ENCODE peak calls at places on chromosomes 13 and 19, in six cellular contexts. J is GM20000, Q is CD14-positive monocyte, W is astrocyte of the spinal cord, I is fibroblast of villous mesenchyme, S is kidney. E is an unnamed sample.

GRCh38 chr13:109707044-109707794 is 79.2 kb downstream of the IRS2 start:
- DNase-seq in J (no peak), Q (no peak), W (no peak), I (no peak), S (no peak), E (no peak)

GRCh38 chr13:49450105-49450819 is 6.2 kb downstream of the SETDB2 start:
- DNase-seq in J (no peak), Q (no peak), W (no peak), I (no peak), S (no peak), E (no peak)

GRCh38 chr13:75181906-75182305 is 300.1 kb downstream of the TBC1D4 start:
- DNase-seq in J (no peak), Q (no peak), W (peak), I (peak), S (no peak), E (no peak)

GRCh38 chr19:34179066-34179465 is 6.8 kb downstream of the LSM14A start:
- DNase-seq in J (no peak), Q (no peak), W (no peak), I (no peak), S (no peak), E (no peak)

GRCh38 chr13:80685942-80686341 is 345.0 kb upstream of the SPRY2 start:
- DNase-seq in J (no peak), Q (no peak), W (no peak), I (no peak), S (no peak), E (no peak)

GRCh38 chr13:66266761-66267160 is 963.4 kb downstream of the PCDH9 start:
- DNase-seq in J (no peak), Q (no peak), W (no peak), I (no peak), S (no peak), E (no peak)

GRCh38 chr13:99860736-99861135 is 110.8 kb downstream of the ZIC5 start:
- DNase-seq in J (no peak), Q (no peak), W (no peak), I (no peak), S (no peak), E (no peak)

GRCh38 chr19:33740811-33741396 is 55.8 kb upstream of the KCTD15 start:
- DNase-seq in J (peak), Q (no peak), W (peak), I (peak), S (no peak), E (no peak)

GRCh38 chr19:3968556-3969434 is 2.1 kb downstream of the DAPK3 start:
- DNase-seq in J (no peak), Q (no peak), W (peak), I (peak), S (peak), E (no peak)

GRCh38 chr13:39350461-39350881 is 252.5 kb downstream of the LHFPL6 start:
- DNase-seq in J (no peak), Q (no peak), W (no peak), I (no peak), S (no peak), E (no peak)

GRCh38 chr19:3801412-3802096 is 15.4 kb upstream of the MATK start:
- DNase-seq in J (no peak), Q (no peak), W (no peak), I (no peak), S (peak), E (peak)

GRCh38 chr19:29620931-29621351 is 14.9 kb downstream of the POP4 start:
- DNase-seq in J (no peak), Q (no peak), W (no peak), I (no peak), S (peak), E (no peak)

GRCh38 chr13:97058417-97058816 is 64.1 kb upstream of the OXGR1 start:
- DNase-seq in J (no peak), Q (no peak), W (peak), I (no peak), S (no peak), E (no peak)

GRCh38 chr13:28375250-28375930 is 119.5 kb downstream of the FLT1 start:
- DNase-seq in J (no peak), Q (no peak), W (no peak), I (no peak), S (no peak), E (no peak)

GRCh38 chr13:50527612-50528509 is 315.6 kb downstream of the DLEU7 start:
- DNase-seq in J (no peak), Q (no peak), W (no peak), I (no peak), S (no peak), E (no peak)

GRCh38 chr13:21657538-21657937 is 13.3 kb upstream of the FGF9 start:
- DNase-seq in J (no peak), Q (no peak), W (peak), I (peak), S (no peak), E (no peak)

GRCh38 chr19:48925240-48925843 is 8.2 kb upstream of the DHDH start:
- DNase-seq in J (no peak), Q (no peak), W (peak), I (peak), S (peak), E (no peak)

GRCh38 chr19:45076029-45076850 is at the start of gene ZNF296:
- DNase-seq in J (peak), Q (no peak), W (peak), I (peak), S (peak), E (peak)

GRCh38 chr19:57103573-57104277 is 16.1 kb upstream of the USP29 start:
- DNase-seq in J (peak), Q (no peak), W (peak), I (peak), S (no peak), E (peak)

GRCh38 chr13:42740753-42741152 is 40.6 kb upstream of the FAM216B start:
- DNase-seq in J (no peak), Q (peak), W (no peak), I (no peak), S (peak), E (no peak)

GRCh38 chr13:106088094-106088493 is 447.4 kb downstream of the EFNB2 start:
- DNase-seq in J (no peak), Q (no peak), W (peak), I (no peak), S (no peak), E (no peak)

GRCh38 chr19:50875795-50876422 is 2.7 kb downstream of the KLK2 start:
- DNase-seq in J (peak), Q (no peak), W (no peak), I (no peak), S (no peak), E (peak)

GRCh38 chr19:49802836-49803528 is 10.1 kb downstream of the FUZ start:
- DNase-seq in J (no peak), Q (no peak), W (no peak), I (no peak), S (peak), E (no peak)

GRCh38 chr13:84867246-84867645 is 932.0 kb downstream of the SLITRK6 start:
- DNase-seq in J (no peak), Q (no peak), W (no peak), I (no peak), S (no peak), E (no peak)

GRCh38 chr13:84870190-84870589 is 929.0 kb downstream of the SLITRK6 start:
- DNase-seq in J (no peak), Q (no peak), W (no peak), I (no peak), S (no peak), E (no peak)

DNA sequence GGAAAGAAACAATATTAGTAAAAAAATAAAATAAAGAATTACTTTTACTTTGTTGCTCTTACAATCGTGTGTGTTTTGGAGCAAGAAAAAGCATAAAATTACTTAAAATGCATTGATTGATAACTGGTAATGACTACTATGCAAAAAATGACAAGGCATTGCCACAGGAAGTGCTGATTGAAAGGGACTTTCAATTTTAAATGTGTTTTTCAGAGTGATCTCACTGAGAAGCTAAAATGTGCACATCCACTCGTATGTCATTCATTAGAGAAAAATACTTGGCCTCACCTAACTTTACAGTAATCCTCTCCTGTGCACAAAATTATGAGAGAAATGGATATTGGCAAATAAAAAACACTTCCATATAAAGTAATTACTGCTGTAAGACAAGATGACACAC is 934.9 kb downstream of the SLITRK6 start:
- DNase-seq in J (no peak), Q (no peak), W (no peak), I (no peak), S (no peak), E (no peak)
- TF ChIP-seq CTCF in J (no peak), Q (no peak), W (no peak), I (no peak), S (no peak), E (no peak)

GRCh38 chr19:18849838-18850400 is 18.2 kb downstream of the UPF1 start:
- DNase-seq in J (no peak), Q (no peak), W (no peak), I (peak), S (peak), E (no peak)

GRCh38 chr19:18848860-18849661 is 17.3 kb downstream of the UPF1 start:
- DNase-seq in J (no peak), Q (peak), W (no peak), I (peak), S (peak), E (peak)

GRCh38 chr19:18846862-18847515 is 15.2 kb downstream of the UPF1 start:
- DNase-seq in J (peak), Q (peak), W (peak), I (peak), S (peak), E (peak)

GRCh38 chr19:18845961-18846360 is 14.2 kb downstream of the UPF1 start:
- DNase-seq in J (no peak), Q (no peak), W (no peak), I (no peak), S (peak), E (no peak)

GRCh38 chr19:18847516-18848463 is 16.0 kb downstream of the UPF1 start:
- DNase-seq in J (no peak), Q (no peak), W (no peak), I (peak), S (peak), E (no peak)
- TF ChIP-seq CTCF in J (no peak), Q (peak), W (no peak), I (no peak), S (no peak), E (no peak)

DNA sequence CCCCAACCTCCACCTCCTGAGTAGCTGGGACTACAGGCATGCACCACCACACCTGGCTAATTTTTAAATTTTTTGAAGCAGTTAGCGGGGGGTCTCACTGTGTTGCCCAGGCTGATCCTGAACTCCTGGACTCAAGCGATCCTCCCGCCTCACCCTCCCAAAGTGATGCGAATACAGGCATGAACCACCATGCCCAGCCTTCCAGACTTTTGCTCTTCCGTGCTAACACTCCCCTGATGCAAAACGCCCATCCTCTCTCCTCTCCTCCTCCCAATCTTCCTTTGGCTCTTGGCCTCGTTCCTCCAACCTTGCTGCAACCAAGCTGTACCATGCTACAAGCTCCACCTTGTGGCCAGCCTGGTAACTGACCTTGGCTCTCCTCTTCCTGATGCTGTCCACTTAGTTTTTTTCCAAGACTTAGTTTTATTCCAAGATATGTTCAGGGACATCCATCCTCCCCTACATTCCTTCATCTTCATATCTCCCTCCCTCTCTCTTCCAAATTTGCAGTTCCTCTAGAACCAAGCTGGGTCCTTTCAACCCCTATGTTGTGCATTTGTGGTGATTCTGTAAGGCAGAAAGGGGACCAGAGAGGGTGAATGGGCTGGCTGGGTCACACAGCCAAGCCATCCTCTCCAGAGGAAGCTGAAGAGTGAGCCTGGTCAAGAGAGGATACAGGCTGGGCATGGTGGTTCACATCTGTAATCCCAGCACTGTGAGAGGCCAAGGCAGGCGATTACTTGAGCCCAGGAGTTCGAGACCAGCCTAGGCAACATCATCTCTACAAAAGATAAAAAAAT is 32.8 kb downstream of the TINCR start:
- DNase-seq in J (no peak), Q (no peak), W (no peak), I (no peak), S (no peak), E (no peak)
- TF ChIP-seq CTCF in J (no peak), Q (peak), W (peak), I (peak), S (no peak), E (peak)

GRCh38 chr13:35879111-35879510 is 252.1 kb downstream of the DCLK1 start:
- DNase-seq in J (no peak), Q (no peak), W (no peak), I (no peak), S (no peak), E (no peak)
- TF ChIP-seq CTCF in J (no peak), Q (no peak), W (no peak), I (no peak), S (no peak), E (no peak)

GRCh38 chr19:17103177-17103576 is 27.6 kb downstream of the MYO9B start:
- DNase-seq in J (no peak), Q (no peak), W (peak), I (peak), S (no peak), E (no peak)
- TF ChIP-seq CTCF in J (peak), Q (peak), W (peak), I (peak), S (peak), E (peak)

DNA sequence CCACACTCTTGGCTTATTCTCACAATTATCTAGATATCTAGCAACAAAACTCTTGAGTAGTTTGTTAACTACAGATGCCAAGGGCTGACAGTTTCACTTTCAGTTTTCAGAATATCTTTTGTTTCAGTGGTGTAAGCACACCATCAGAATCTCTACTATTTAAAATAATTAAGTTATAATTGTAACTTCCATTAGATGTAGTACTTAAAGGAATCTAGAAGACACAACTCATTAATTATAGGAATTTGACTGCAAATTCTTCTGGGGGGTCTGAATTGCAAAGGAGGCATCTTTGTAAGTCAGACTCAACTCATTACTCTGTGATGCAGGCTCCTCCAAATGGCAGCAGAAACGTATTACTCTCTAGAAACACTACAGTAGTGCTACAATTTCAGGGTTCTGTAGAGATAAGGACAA is 44.9 kb upstream of the USPL1 start:
- DNase-seq in J (peak), Q (no peak), W (peak), I (peak), S (no peak), E (peak)
- TF ChIP-seq CTCF in J (no peak), Q (no peak), W (peak), I (peak), S (no peak), E (peak)

GRCh38 chr19:42324655-42325307 is 654 bp upstream of the MEGF8 start:
- DNase-seq in J (no peak), Q (no peak), W (no peak), I (no peak), S (no peak), E (no peak)
- TF ChIP-seq CTCF in J (no peak), Q (peak), W (no peak), I (no peak), S (no peak), E (no peak)

GRCh38 chr19:46661020-46661731 is at the start of gene DACT3:
- DNase-seq in J (peak), Q (peak), W (peak), I (peak), S (peak), E (peak)
- TF ChIP-seq CTCF in J (no peak), Q (no peak), W (no peak), I (no peak), S (no peak), E (no peak)

GRCh38 chr13:110925023-110925608 is 10.2 kb upstream of the ANKRD10 start:
- DNase-seq in J (no peak), Q (no peak), W (peak), I (peak), S (no peak), E (no peak)
- TF ChIP-seq CTCF in J (no peak), Q (no peak), W (peak), I (peak), S (no peak), E (no peak)

GRCh38 chr19:42942187-42942789 is 5.3 kb upstream of the PSG7 start:
- DNase-seq in J (no peak), Q (no peak), W (peak), I (peak), S (no peak), E (no peak)
- TF ChIP-seq CTCF in J (no peak), Q (peak), W (peak), I (peak), S (no peak), E (no peak)

E was measured in GM13976.